ENCODE peak calls at places on chromosomes 6 and 20, in five cellular contexts. D is H9, T is cardiac muscle cell, L is WTC11, G is glutamatergic neuron. V is an unnamed sample.

GRCh38 chr6:109002100-109002697 is 92.4 kb downstream of the SESN1 start:
- DNase-seq in L (no peak), G (no peak), D (no peak), T (no peak), V (no peak)

GRCh38 chr6:153947817-153948447 is 91.1 kb upstream of the OPRM1 start:
- DNase-seq in G (peak), D (peak), T (peak), L (peak), V (peak)

GRCh38 chr6:43608310-43608763 is 20.7 kb downstream of the GTPBP2 start:
- DNase-seq in T (peak), G (peak), D (peak), L (peak), V (peak)

GRCh38 chr6:105600342-105601293 is 197.7 kb upstream of the PREP start:
- DNase-seq in G (no peak), T (peak), D (no peak), L (no peak), V (no peak)

GRCh38 chr6:169723200-169723909 is 945 bp downstream of the PHF10 start:
- DNase-seq in G (peak), T (peak), L (peak), D (peak), V (peak)

GRCh38 chr6:34970962-34971361 is 81.9 kb downstream of the ANKS1A start:
- DNase-seq in D (no peak), T (no peak), L (no peak), G (no peak), V (no peak)

GRCh38 chr6:106173480-106173879 is 87.3 kb downstream of the PRDM1 start:
- DNase-seq in D (no peak), L (no peak), G (no peak), T (no peak), V (no peak)

GRCh38 chr6:154039231-154039842 is at the start of gene OPRM1:
- DNase-seq in T (peak), G (peak), D (peak), L (peak), V (peak)

GRCh38 chr6:14706378-14706929 is 539.4 kb upstream of the JARID2 start:
- DNase-seq in G (no peak), L (no peak), T (no peak), D (no peak), V (no peak)

GRCh38 chr6:136158398-136158797 is 91.7 kb downstream of the MTFR2 start:
- DNase-seq in D (no peak), L (no peak), G (no peak), T (peak), V (no peak)

GRCh38 chr6:1916334-1916985 is 306.7 kb downstream of the FOXC1 start:
- DNase-seq in G (no peak), D (no peak), L (no peak), T (no peak), V (no peak)

GRCh38 chr6:90197854-90198496 is 98.7 kb downstream of the BACH2 start:
- DNase-seq in G (no peak), D (no peak), T (no peak), L (no peak), V (no peak)

GRCh38 chr6:111706841-111707391 is 101.2 kb upstream of the TRAF3IP2 start:
- DNase-seq in D (no peak), T (no peak), L (no peak), G (no peak), V (no peak)

GRCh38 chr20:5975778-5976177 is 25.3 kb downstream of the MCM8 start:
- DNase-seq in L (no peak), T (no peak), D (no peak), G (no peak), V (no peak)

GRCh38 chr6:156698239-156699016 is 78.8 kb upstream of the ARID1B start:
- DNase-seq in T (no peak), G (no peak), L (no peak), D (no peak), V (no peak)

GRCh38 chr6:40539853-40540252 is 47.3 kb downstream of the LRFN2 start:
- DNase-seq in T (no peak), G (no peak), L (no peak), D (no peak), V (no peak)

GRCh38 chr6:26156850-26157149 is 69.6 kb downstream of the HFE start:
- DNase-seq in T (no peak), G (no peak), L (no peak), D (no peak), V (no peak)

GRCh38 chr20:48006036-48006833 is 221.0 kb upstream of the SULF2 start:
- DNase-seq in L (no peak), T (no peak), D (no peak), G (no peak), V (no peak)

GRCh38 chr20:62707981-62708521 is 585 bp upstream of the NTSR1 start:
- DNase-seq in G (peak), D (peak), L (peak), T (no peak), V (peak)

GRCh38 chr6:15511248-15512125 is 151.3 kb downstream of the DTNBP1 start:
- DNase-seq in T (no peak), L (no peak), G (no peak), D (no peak), V (no peak)

GRCh38 chr6:88238901-88239300 is 72.8 kb upstream of the CNR1 start:
- DNase-seq in T (no peak), G (no peak), D (no peak), L (no peak), V (no peak)

GRCh38 chr20:5660346-5660745 is 89.9 kb upstream of the SHLD1 start:
- DNase-seq in D (no peak), G (no peak), T (no peak), L (no peak), V (no peak)

GRCh38 chr20:5127204-5127858 is 523 bp downstream of the CDS2 start:
- DNase-seq in G (peak), T (peak), L (peak), D (peak), V (peak)

GRCh38 chr20:50597406-50597969 is 87.3 kb downstream of the PTPN1 start:
- DNase-seq in L (no peak), D (no peak), T (no peak), G (no peak), V (no peak)

GRCh38 chr6:37643851-37644672 is 53.6 kb downstream of the MDGA1 start:
- DNase-seq in L (no peak), G (no peak), T (no peak), D (no peak), V (no peak)
- TF ChIP-seq CTCF in L (no peak), G (no peak), T (no peak), D (no peak), V (no peak)

DNA sequence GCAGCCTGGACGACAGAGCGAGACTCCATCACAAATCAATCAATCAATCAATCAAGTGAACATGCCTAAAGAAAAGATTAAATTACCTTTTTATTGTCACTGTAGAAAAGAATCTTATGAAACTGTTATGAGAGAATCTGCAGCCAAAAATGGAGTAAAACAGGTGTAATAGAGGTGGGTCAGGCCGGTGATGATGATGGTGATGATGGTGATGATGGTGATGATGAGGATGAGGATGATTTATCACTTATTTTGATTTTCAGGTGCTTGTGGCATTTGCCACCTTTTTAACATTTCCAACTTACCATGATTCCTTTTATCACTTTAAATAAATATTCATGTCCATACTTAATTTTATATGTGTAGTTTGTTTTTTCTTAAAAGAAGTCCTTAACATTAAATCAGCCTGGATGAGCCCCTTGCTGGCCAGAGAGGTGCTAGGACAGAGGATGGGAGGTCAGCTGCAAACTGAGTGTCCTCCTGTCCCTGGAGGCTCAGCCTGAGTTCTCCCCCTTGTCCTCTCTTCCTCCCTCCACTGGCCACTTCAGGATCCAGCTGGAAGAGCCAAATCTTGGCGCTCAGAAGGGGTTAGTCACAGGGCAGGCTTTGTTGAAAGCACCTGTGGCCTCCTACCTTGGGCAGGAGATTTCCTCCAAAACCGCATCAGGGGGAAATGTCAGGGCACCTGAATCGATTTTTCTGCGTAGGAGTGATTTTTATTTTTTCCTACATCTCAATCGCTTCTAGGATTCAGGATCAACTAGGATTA is 32.7 kb downstream of the SLC2A10 start:
- DNase-seq in D (peak), G (no peak), L (no peak), T (no peak), V (no peak)
- TF ChIP-seq CTCF in D (peak), G (no peak), L (no peak), T (no peak), V (no peak)

GRCh38 chr20:16205505-16205904 is 367.7 kb downstream of the KIF16B start:
- DNase-seq in G (no peak), L (no peak), D (no peak), T (no peak), V (no peak)
- TF ChIP-seq CTCF in G (no peak), L (no peak), D (no peak), T (no peak), V (no peak)

GRCh38 chr20:59462249-59462648 is 142.1 kb upstream of the PHACTR3 start:
- DNase-seq in D (no peak), G (no peak), T (no peak), L (no peak), V (no peak)
- TF ChIP-seq CTCF in D (no peak), G (no peak), T (no peak), L (no peak), V (no peak)

GRCh38 chr6:74415056-74415455 is 719.1 kb downstream of the CD109 start:
- DNase-seq in D (no peak), L (no peak), G (no peak), T (no peak), V (no peak)

GRCh38 chr6:74404366-74404765 is 708.4 kb downstream of the CD109 start:
- DNase-seq in D (no peak), G (no peak), T (no peak), L (no peak), V (no peak)

GRCh38 chr6:74408844-74409243 is 712.8 kb downstream of the CD109 start:
- DNase-seq in D (no peak), T (no peak), L (no peak), G (no peak), V (no peak)

GRCh38 chr6:74410630-74411029 is 714.6 kb downstream of the CD109 start:
- DNase-seq in L (no peak), T (no peak), G (no peak), D (no peak), V (no peak)

DNA sequence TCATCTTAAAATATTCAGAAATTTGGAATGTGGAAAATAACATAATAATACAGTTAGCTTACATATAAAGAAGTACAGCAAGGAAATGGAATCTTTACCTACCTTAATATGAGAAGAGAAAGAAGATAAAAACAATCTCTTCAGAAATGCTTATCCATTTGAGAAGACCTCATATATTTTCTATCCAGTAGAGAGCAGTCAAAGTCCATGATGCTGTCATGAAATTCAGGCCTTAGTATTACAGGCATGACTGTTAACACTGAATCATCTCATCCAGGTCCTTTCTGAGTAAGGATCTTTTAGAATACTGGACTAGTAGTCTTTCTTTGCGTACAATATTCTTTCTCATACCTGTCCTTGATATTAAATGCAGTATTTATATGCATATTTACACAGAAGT is 713.4 kb downstream of the CD109 start:
- DNase-seq in D (no peak), T (no peak), G (no peak), L (no peak), V (no peak)
- TF ChIP-seq CTCF in D (peak), T (peak), G (no peak), L (no peak), V (no peak)

GRCh38 chr6:139373154-139373927 is 1.1 kb downstream of the CITED2 start:
- DNase-seq in G (peak), T (peak), L (peak), D (peak), V (peak)
- TF ChIP-seq CTCF in G (peak), T (no peak), L (peak), D (peak), V (no peak)

GRCh38 chr20:59055302-59055701 is 12.7 kb upstream of the PRELID3B start:
- DNase-seq in D (no peak), L (no peak), T (no peak), G (no peak), V (no peak)
- TF ChIP-seq CTCF in D (no peak), L (no peak), T (peak), G (no peak), V (no peak)

GRCh38 chr20:16576219-16576618 is 3.0 kb upstream of the KIF16B start:
- DNase-seq in G (no peak), L (peak), D (no peak), T (no peak), V (no peak)

GRCh38 chr20:16571333-16571732 is 1.9 kb downstream of the KIF16B start:
- DNase-seq in T (no peak), G (no peak), D (no peak), L (no peak), V (no peak)

GRCh38 chr20:16574656-16575355 is 1.6 kb upstream of the KIF16B start:
- DNase-seq in D (peak), T (peak), G (peak), L (peak), V (peak)

GRCh38 chr20:16575390-16576140 is 2.3 kb upstream of the KIF16B start:
- DNase-seq in L (no peak), G (no peak), D (no peak), T (peak), V (no peak)

GRCh38 chr20:16573011-16573965 is at the start of gene KIF16B:
- DNase-seq in T (peak), L (peak), D (peak), G (peak), V (peak)
- TF ChIP-seq CTCF in T (peak), L (no peak), D (peak), G (no peak), V (no peak)

GRCh38 chr6:28212510-28213212 is 12.4 kb upstream of the ZSCAN9 start:
- DNase-seq in G (peak), L (peak), T (peak), D (peak), V (peak)
- TF ChIP-seq CTCF in G (no peak), L (no peak), T (no peak), D (no peak), V (no peak)